ENCODE peak calls at places on chromosomes 7 and 10, in five cellular contexts. One of them, this sample, is unnamed.
A peak's percentile ranks its signal among the peaks of the same experiment; 100 is the strongest.

GRCh38 chr10:905503-905902 is 26.0 kb downstream of the LARP4B start:
- DNase-seq in stimulated activated CD8-positive, alpha-beta memory T cell treated with anti-CD3 and anti-CD28 coated beads, Interleukin-15, amount 100 ng/mL, for 1 hour: no peak
- DNase-seq in Kasumi-1: no peak
- DNase-seq in activated naive CD4-positive, alpha-beta T cell treated with anti-CD3 and anti-CD28 coated beads, Interleukin-2, amount 50 U/mL, for 72 hours: no peak
- DNase-seq in transverse colon: no peak
- DNase-seq in this sample: no peak

GRCh38 chr10:68096913-68097509 is 12.3 kb upstream of the MYPN start:
- DNase-seq in stimulated activated CD8-positive, alpha-beta memory T cell treated with anti-CD3 and anti-CD28 coated beads, Interleukin-15, amount 100 ng/mL, for 1 hour: no peak
- DNase-seq in Kasumi-1: no peak
- DNase-seq in activated naive CD4-positive, alpha-beta T cell treated with anti-CD3 and anti-CD28 coated beads, Interleukin-2, amount 50 U/mL, for 72 hours: no peak
- DNase-seq in transverse colon: peak; percentile 72
- DNase-seq in this sample: no peak

GRCh38 chr7:134778941-134779740 is at the start of gene CALD1:
- DNase-seq in stimulated activated CD8-positive, alpha-beta memory T cell treated with anti-CD3 and anti-CD28 coated beads, Interleukin-15, amount 100 ng/mL, for 1 hour: no peak
- DNase-seq in Kasumi-1: no peak
- DNase-seq in activated naive CD4-positive, alpha-beta T cell treated with anti-CD3 and anti-CD28 coated beads, Interleukin-2, amount 50 U/mL, for 72 hours: no peak
- DNase-seq in transverse colon: peak; percentile 67
- DNase-seq in this sample: no peak

GRCh38 chr7:130463553-130464434 is 23.0 kb upstream of the CEP41 start:
- DNase-seq in stimulated activated CD8-positive, alpha-beta memory T cell treated with anti-CD3 and anti-CD28 coated beads, Interleukin-15, amount 100 ng/mL, for 1 hour: no peak
- DNase-seq in Kasumi-1: no peak
- DNase-seq in activated naive CD4-positive, alpha-beta T cell treated with anti-CD3 and anti-CD28 coated beads, Interleukin-2, amount 50 U/mL, for 72 hours: no peak
- DNase-seq in transverse colon: no peak
- DNase-seq in this sample: peak; percentile 23

GRCh38 chr7:95772771-95773581 is 622 bp downstream of the DYNC1I1 start:
- DNase-seq in stimulated activated CD8-positive, alpha-beta memory T cell treated with anti-CD3 and anti-CD28 coated beads, Interleukin-15, amount 100 ng/mL, for 1 hour: no peak
- DNase-seq in Kasumi-1: no peak
- DNase-seq in activated naive CD4-positive, alpha-beta T cell treated with anti-CD3 and anti-CD28 coated beads, Interleukin-2, amount 50 U/mL, for 72 hours: no peak
- DNase-seq in transverse colon: peak; percentile 26
- DNase-seq in this sample: no peak

GRCh38 chr7:107592361-107593024 is 12.4 kb downstream of the BCAP29 start:
- DNase-seq in stimulated activated CD8-positive, alpha-beta memory T cell treated with anti-CD3 and anti-CD28 coated beads, Interleukin-15, amount 100 ng/mL, for 1 hour: no peak
- DNase-seq in Kasumi-1: no peak
- DNase-seq in activated naive CD4-positive, alpha-beta T cell treated with anti-CD3 and anti-CD28 coated beads, Interleukin-2, amount 50 U/mL, for 72 hours: no peak
- DNase-seq in transverse colon: no peak
- DNase-seq in this sample: no peak

GRCh38 chr10:71548494-71548846 is 151.8 kb downstream of the CDH23 start:
- DNase-seq in stimulated activated CD8-positive, alpha-beta memory T cell treated with anti-CD3 and anti-CD28 coated beads, Interleukin-15, amount 100 ng/mL, for 1 hour: no peak
- DNase-seq in Kasumi-1: peak; percentile 98
- DNase-seq in activated naive CD4-positive, alpha-beta T cell treated with anti-CD3 and anti-CD28 coated beads, Interleukin-2, amount 50 U/mL, for 72 hours: no peak
- DNase-seq in transverse colon: no peak
- DNase-seq in this sample: no peak

GRCh38 chr10:91162050-91162494 is 58.4 kb upstream of the PCGF5 start:
- DNase-seq in stimulated activated CD8-positive, alpha-beta memory T cell treated with anti-CD3 and anti-CD28 coated beads, Interleukin-15, amount 100 ng/mL, for 1 hour: no peak
- DNase-seq in Kasumi-1: no peak
- DNase-seq in activated naive CD4-positive, alpha-beta T cell treated with anti-CD3 and anti-CD28 coated beads, Interleukin-2, amount 50 U/mL, for 72 hours: peak; percentile 7
- DNase-seq in transverse colon: no peak
- DNase-seq in this sample: no peak

GRCh38 chr7:120185940-120186682 is 86.9 kb upstream of the KCND2 start:
- DNase-seq in stimulated activated CD8-positive, alpha-beta memory T cell treated with anti-CD3 and anti-CD28 coated beads, Interleukin-15, amount 100 ng/mL, for 1 hour: no peak
- DNase-seq in Kasumi-1: no peak
- DNase-seq in activated naive CD4-positive, alpha-beta T cell treated with anti-CD3 and anti-CD28 coated beads, Interleukin-2, amount 50 U/mL, for 72 hours: no peak
- DNase-seq in transverse colon: no peak
- DNase-seq in this sample: no peak

GRCh38 chr7:131111081-131111576 is 216.5 kb upstream of the MKLN1 start:
- DNase-seq in stimulated activated CD8-positive, alpha-beta memory T cell treated with anti-CD3 and anti-CD28 coated beads, Interleukin-15, amount 100 ng/mL, for 1 hour: no peak
- DNase-seq in Kasumi-1: peak; percentile 52
- DNase-seq in activated naive CD4-positive, alpha-beta T cell treated with anti-CD3 and anti-CD28 coated beads, Interleukin-2, amount 50 U/mL, for 72 hours: no peak
- DNase-seq in transverse colon: peak; percentile 15
- DNase-seq in this sample: peak; percentile 31

GRCh38 chr7:16960566-16960965 is 78.8 kb upstream of the AGR3 start:
- DNase-seq in stimulated activated CD8-positive, alpha-beta memory T cell treated with anti-CD3 and anti-CD28 coated beads, Interleukin-15, amount 100 ng/mL, for 1 hour: no peak
- DNase-seq in Kasumi-1: no peak
- DNase-seq in activated naive CD4-positive, alpha-beta T cell treated with anti-CD3 and anti-CD28 coated beads, Interleukin-2, amount 50 U/mL, for 72 hours: no peak
- DNase-seq in transverse colon: no peak
- DNase-seq in this sample: no peak

GRCh38 chr10:30219977-30220751 is 128.9 kb downstream of the MTPAP start:
- DNase-seq in stimulated activated CD8-positive, alpha-beta memory T cell treated with anti-CD3 and anti-CD28 coated beads, Interleukin-15, amount 100 ng/mL, for 1 hour: no peak
- DNase-seq in Kasumi-1: peak; percentile 100
- DNase-seq in activated naive CD4-positive, alpha-beta T cell treated with anti-CD3 and anti-CD28 coated beads, Interleukin-2, amount 50 U/mL, for 72 hours: no peak
- DNase-seq in transverse colon: no peak
- DNase-seq in this sample: peak; percentile 93

GRCh38 chr10:88095291-88095721 is 231.9 kb downstream of the PTEN start:
- DNase-seq in stimulated activated CD8-positive, alpha-beta memory T cell treated with anti-CD3 and anti-CD28 coated beads, Interleukin-15, amount 100 ng/mL, for 1 hour: no peak
- DNase-seq in Kasumi-1: no peak
- DNase-seq in activated naive CD4-positive, alpha-beta T cell treated with anti-CD3 and anti-CD28 coated beads, Interleukin-2, amount 50 U/mL, for 72 hours: no peak
- DNase-seq in transverse colon: no peak
- DNase-seq in this sample: no peak

GRCh38 chr7:7505936-7506335 is 29.7 kb downstream of the COL28A1 start:
- DNase-seq in stimulated activated CD8-positive, alpha-beta memory T cell treated with anti-CD3 and anti-CD28 coated beads, Interleukin-15, amount 100 ng/mL, for 1 hour: no peak
- DNase-seq in Kasumi-1: no peak
- DNase-seq in activated naive CD4-positive, alpha-beta T cell treated with anti-CD3 and anti-CD28 coated beads, Interleukin-2, amount 50 U/mL, for 72 hours: no peak
- DNase-seq in transverse colon: no peak
- DNase-seq in this sample: no peak

GRCh38 chr10:95225136-95225535 is 31.1 kb downstream of the ACSM6 start:
- DNase-seq in stimulated activated CD8-positive, alpha-beta memory T cell treated with anti-CD3 and anti-CD28 coated beads, Interleukin-15, amount 100 ng/mL, for 1 hour: no peak
- DNase-seq in Kasumi-1: no peak
- DNase-seq in activated naive CD4-positive, alpha-beta T cell treated with anti-CD3 and anti-CD28 coated beads, Interleukin-2, amount 50 U/mL, for 72 hours: no peak
- DNase-seq in transverse colon: no peak
- DNase-seq in this sample: no peak

This sample was measured in GF-D8.